ENCODE peak calls at places on chromosomes 2 and 18, in six cellular contexts. One of them, this sample, is unnamed.

GRCh38 chr2:82852787-82853186 is 1606.3 kb downstream of the SUCLG1 start:
- DNase-seq in hepatocyte: no peak
- DNase-seq in cardiac muscle cell: no peak
- DNase-seq in substantia nigra: no peak
- DNase-seq in pancreas: no peak
- DNase-seq in kidney: no peak
- DNase-seq in this sample: no peak

GRCh38 chr2:222566229-222566628 is 89.7 kb downstream of the FARSB start:
- DNase-seq in hepatocyte: no peak
- DNase-seq in cardiac muscle cell: peak
- DNase-seq in substantia nigra: no peak
- DNase-seq in pancreas: no peak
- DNase-seq in kidney: no peak
- DNase-seq in this sample: no peak

GRCh38 chr2:26609133-26609532 is 32.0 kb downstream of the CIB4 start:
- DNase-seq in hepatocyte: no peak
- DNase-seq in cardiac muscle cell: peak
- DNase-seq in substantia nigra: no peak
- DNase-seq in pancreas: no peak
- DNase-seq in kidney: no peak
- DNase-seq in this sample: no peak

GRCh38 chr2:160222546-160223281 is 22.6 kb upstream of the ITGB6 start:
- DNase-seq in hepatocyte: peak
- DNase-seq in cardiac muscle cell: no peak
- DNase-seq in substantia nigra: no peak
- DNase-seq in pancreas: no peak
- DNase-seq in kidney: no peak
- DNase-seq in this sample: no peak

GRCh38 chr2:96197541-96198255 is 10.9 kb downstream of the STARD7 start:
- DNase-seq in hepatocyte: no peak
- DNase-seq in cardiac muscle cell: no peak
- DNase-seq in substantia nigra: no peak
- DNase-seq in pancreas: no peak
- DNase-seq in kidney: no peak
- DNase-seq in this sample: no peak

GRCh38 chr2:156540706-156541105 is 104.5 kb downstream of the GPD2 start:
- DNase-seq in hepatocyte: no peak
- DNase-seq in cardiac muscle cell: no peak
- DNase-seq in substantia nigra: no peak
- DNase-seq in pancreas: no peak
- DNase-seq in kidney: no peak
- DNase-seq in this sample: no peak

GRCh38 chr2:186827426-186827825 is 21.5 kb downstream of the ZSWIM2 start:
- DNase-seq in hepatocyte: no peak
- DNase-seq in cardiac muscle cell: no peak
- DNase-seq in substantia nigra: no peak
- DNase-seq in pancreas: no peak
- DNase-seq in kidney: no peak
- DNase-seq in this sample: no peak

GRCh38 chr2:135756692-135757091 is 15.0 kb downstream of the UBXN4 start:
- DNase-seq in hepatocyte: no peak
- DNase-seq in cardiac muscle cell: no peak
- DNase-seq in substantia nigra: no peak
- DNase-seq in pancreas: no peak
- DNase-seq in kidney: no peak
- DNase-seq in this sample: no peak

GRCh38 chr2:63613391-63613901 is 24.7 kb downstream of the MDH1 start:
- DNase-seq in hepatocyte: no peak
- DNase-seq in cardiac muscle cell: no peak
- DNase-seq in substantia nigra: no peak
- DNase-seq in pancreas: no peak
- DNase-seq in kidney: no peak
- DNase-seq in this sample: no peak

GRCh38 chr2:128187032-128187654 is 96.1 kb downstream of the UGGT1 start:
- DNase-seq in hepatocyte: no peak
- DNase-seq in cardiac muscle cell: no peak
- DNase-seq in substantia nigra: no peak
- DNase-seq in pancreas: no peak
- DNase-seq in kidney: no peak
- DNase-seq in this sample: no peak

GRCh38 chr18:80239830-80240229 is 7.5 kb downstream of the PARD6G start:
- DNase-seq in hepatocyte: peak
- DNase-seq in cardiac muscle cell: no peak
- DNase-seq in substantia nigra: no peak
- DNase-seq in pancreas: no peak
- DNase-seq in kidney: no peak
- DNase-seq in this sample: no peak

GRCh38 chr2:73028841-73029240 is 42.7 kb downstream of the SFXN5 start:
- DNase-seq in hepatocyte: no peak
- DNase-seq in cardiac muscle cell: no peak
- DNase-seq in substantia nigra: no peak
- DNase-seq in pancreas: no peak
- DNase-seq in kidney: no peak
- DNase-seq in this sample: no peak

GRCh38 chr2:17199741-17200140 is 318.5 kb downstream of the RAD51AP2 start:
- DNase-seq in hepatocyte: no peak
- DNase-seq in cardiac muscle cell: no peak
- DNase-seq in substantia nigra: no peak
- DNase-seq in pancreas: no peak
- DNase-seq in kidney: no peak
- DNase-seq in this sample: no peak

GRCh38 chr18:48959921-48960920 is 9.5 kb upstream of the SMAD7 start:
- DNase-seq in hepatocyte: peak
- DNase-seq in cardiac muscle cell: no peak
- DNase-seq in substantia nigra: no peak
- DNase-seq in pancreas: no peak
- DNase-seq in kidney: no peak
- DNase-seq in this sample: no peak

GRCh38 chr18:48961547-48961946 is 10.8 kb upstream of the SMAD7 start:
- DNase-seq in hepatocyte: peak
- DNase-seq in cardiac muscle cell: no peak
- DNase-seq in substantia nigra: no peak
- DNase-seq in pancreas: no peak
- DNase-seq in kidney: no peak
- DNase-seq in this sample: no peak

GRCh38 chr18:48962857-48963554 is 12.2 kb upstream of the SMAD7 start:
- DNase-seq in hepatocyte: no peak
- DNase-seq in cardiac muscle cell: no peak
- DNase-seq in substantia nigra: no peak
- DNase-seq in pancreas: no peak
- DNase-seq in kidney: no peak
- DNase-seq in this sample: no peak

GRCh38 chr18:48963555-48964480 is 13.1 kb upstream of the SMAD7 start:
- DNase-seq in hepatocyte: no peak
- DNase-seq in cardiac muscle cell: no peak
- DNase-seq in substantia nigra: no peak
- DNase-seq in pancreas: no peak
- DNase-seq in kidney: no peak
- DNase-seq in this sample: no peak

DNA sequence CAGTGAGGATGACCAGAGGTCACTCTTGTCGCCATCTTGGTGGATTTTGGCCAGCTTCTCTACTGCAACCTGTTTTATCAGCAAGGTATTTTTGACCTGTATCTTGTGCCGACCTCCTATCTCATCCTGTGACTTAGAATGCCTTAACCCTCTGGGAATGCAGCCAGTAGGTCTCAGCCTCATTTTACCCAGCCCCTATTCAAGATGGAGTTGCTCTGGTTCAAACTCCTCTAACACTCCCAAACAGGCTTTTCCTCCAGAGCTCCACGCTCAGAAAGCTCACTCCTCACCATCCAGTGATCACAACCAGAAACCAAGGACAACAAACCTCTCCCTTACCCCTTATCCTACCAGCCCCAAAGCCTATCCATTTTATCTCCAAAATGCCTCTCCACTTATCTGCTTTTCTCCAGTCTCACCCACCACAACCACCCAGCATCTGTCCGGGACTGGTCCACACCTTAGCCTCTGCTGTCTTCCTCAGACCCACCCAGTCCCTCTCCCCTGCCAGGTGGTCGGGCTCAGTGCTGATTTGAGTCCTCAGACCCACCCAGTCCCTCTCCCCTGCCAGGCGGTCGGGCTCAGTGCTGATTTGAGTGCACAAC is 11.6 kb upstream of the SMAD7 start:
- DNase-seq in hepatocyte: no peak
- DNase-seq in cardiac muscle cell: no peak
- DNase-seq in substantia nigra: no peak
- DNase-seq in pancreas: no peak
- DNase-seq in kidney: no peak
- DNase-seq in this sample: no peak
- H3K27ac ChIP-seq in hepatocyte: no peak
- H3K27ac ChIP-seq in cardiac muscle cell: no peak
- H3K27ac ChIP-seq in substantia nigra: no peak
- H3K27ac ChIP-seq in pancreas: no peak
- H3K27ac ChIP-seq in kidney: no peak
- H3K27ac ChIP-seq in this sample: no peak

DNA sequence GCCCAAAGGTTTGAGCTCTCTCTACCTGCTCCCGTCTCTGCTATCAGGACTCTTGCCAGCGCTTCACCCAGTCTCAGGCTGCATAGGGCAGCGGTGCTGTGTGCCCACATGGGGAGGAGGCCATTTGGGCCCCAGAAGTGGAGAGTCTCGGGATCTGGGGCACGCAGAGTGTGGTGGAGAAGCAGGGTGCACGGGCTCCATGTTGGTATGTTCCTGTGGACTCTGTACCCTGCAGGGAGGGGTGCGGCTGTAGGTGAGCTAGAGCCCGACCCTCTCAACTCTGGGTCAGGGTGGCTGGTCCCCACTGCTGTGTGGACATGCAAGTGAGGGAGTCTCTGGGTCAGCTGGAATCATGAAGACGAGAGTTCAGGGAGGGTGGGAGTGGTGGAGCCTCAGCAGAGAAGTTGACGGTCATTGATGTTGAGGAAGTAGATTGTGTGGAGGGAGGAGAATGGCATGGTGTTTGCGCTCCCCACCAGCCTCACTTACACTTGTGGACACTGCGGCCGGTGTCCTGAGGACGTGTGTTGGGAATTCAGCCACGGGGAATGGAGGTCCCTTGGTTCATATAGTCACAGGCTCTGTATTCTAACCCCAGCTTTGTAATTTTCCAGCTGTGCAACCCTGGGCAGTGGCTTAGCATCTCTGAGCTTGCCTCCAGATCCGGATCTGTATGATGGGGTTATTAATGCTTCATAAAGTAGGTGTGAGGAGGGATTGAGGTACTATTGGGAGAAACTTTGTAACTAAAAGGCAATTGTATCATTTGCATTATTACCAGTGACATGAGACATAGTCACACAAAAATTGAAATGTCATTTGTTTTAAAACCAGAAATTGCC is 829 bp upstream of the PSD4 start:
- DNase-seq in hepatocyte: no peak
- DNase-seq in cardiac muscle cell: no peak
- DNase-seq in substantia nigra: no peak
- DNase-seq in pancreas: no peak
- DNase-seq in kidney: peak
- DNase-seq in this sample: no peak
- H3K27ac ChIP-seq in hepatocyte: no peak
- H3K27ac ChIP-seq in cardiac muscle cell: no peak
- H3K27ac ChIP-seq in substantia nigra: no peak
- H3K27ac ChIP-seq in pancreas: no peak
- H3K27ac ChIP-seq in kidney: no peak
- H3K27ac ChIP-seq in this sample: no peak

GRCh38 chr2:144519934-144520717 is at the start of gene ZEB2:
- DNase-seq in hepatocyte: peak
- DNase-seq in cardiac muscle cell: peak
- DNase-seq in substantia nigra: no peak
- DNase-seq in pancreas: peak
- DNase-seq in kidney: peak
- DNase-seq in this sample: peak

GRCh38 chr2:144517825-144518699 is 1.9 kb downstream of the ZEB2 start:
- DNase-seq in hepatocyte: no peak
- DNase-seq in cardiac muscle cell: no peak
- DNase-seq in substantia nigra: no peak
- DNase-seq in pancreas: no peak
- DNase-seq in kidney: no peak
- DNase-seq in this sample: no peak

GRCh38 chr2:144518744-144519596 is 949 bp downstream of the ZEB2 start:
- DNase-seq in hepatocyte: no peak
- DNase-seq in cardiac muscle cell: no peak
- DNase-seq in substantia nigra: no peak
- DNase-seq in pancreas: no peak
- DNase-seq in kidney: no peak
- DNase-seq in this sample: no peak

GRCh38 chr2:144520718-144521487 is 984 bp upstream of the ZEB2 start:
- DNase-seq in hepatocyte: no peak
- DNase-seq in cardiac muscle cell: no peak
- DNase-seq in substantia nigra: no peak
- DNase-seq in pancreas: no peak
- DNase-seq in kidney: no peak
- DNase-seq in this sample: no peak

GRCh38 chr2:144519597-144519933 is 354 bp downstream of the ZEB2 start:
- DNase-seq in hepatocyte: no peak
- DNase-seq in cardiac muscle cell: no peak
- DNase-seq in substantia nigra: no peak
- DNase-seq in pancreas: no peak
- DNase-seq in kidney: no peak
- DNase-seq in this sample: no peak
- H3K27ac ChIP-seq in hepatocyte: peak
- H3K27ac ChIP-seq in cardiac muscle cell: no peak
- H3K27ac ChIP-seq in substantia nigra: peak
- H3K27ac ChIP-seq in pancreas: peak
- H3K27ac ChIP-seq in kidney: peak
- H3K27ac ChIP-seq in this sample: peak

GRCh38 chr2:104402825-104403224 is 451.1 kb upstream of the POU3F3 start:
- DNase-seq in hepatocyte: no peak
- DNase-seq in cardiac muscle cell: no peak
- DNase-seq in substantia nigra: no peak
- DNase-seq in pancreas: no peak
- DNase-seq in kidney: no peak
- DNase-seq in this sample: no peak

GRCh38 chr2:104405628-104406027 is 448.3 kb upstream of the POU3F3 start:
- DNase-seq in hepatocyte: no peak
- DNase-seq in cardiac muscle cell: no peak
- DNase-seq in substantia nigra: no peak
- DNase-seq in pancreas: no peak
- DNase-seq in kidney: no peak
- DNase-seq in this sample: no peak

GRCh38 chr2:104408266-104408665 is 445.6 kb upstream of the POU3F3 start:
- DNase-seq in hepatocyte: no peak
- DNase-seq in cardiac muscle cell: peak
- DNase-seq in substantia nigra: no peak
- DNase-seq in pancreas: no peak
- DNase-seq in kidney: no peak
- DNase-seq in this sample: no peak

GRCh38 chr2:104406273-104406726 is 447.6 kb upstream of the POU3F3 start:
- DNase-seq in hepatocyte: peak
- DNase-seq in cardiac muscle cell: peak
- DNase-seq in substantia nigra: peak
- DNase-seq in pancreas: no peak
- DNase-seq in kidney: no peak
- DNase-seq in this sample: no peak

DNA sequence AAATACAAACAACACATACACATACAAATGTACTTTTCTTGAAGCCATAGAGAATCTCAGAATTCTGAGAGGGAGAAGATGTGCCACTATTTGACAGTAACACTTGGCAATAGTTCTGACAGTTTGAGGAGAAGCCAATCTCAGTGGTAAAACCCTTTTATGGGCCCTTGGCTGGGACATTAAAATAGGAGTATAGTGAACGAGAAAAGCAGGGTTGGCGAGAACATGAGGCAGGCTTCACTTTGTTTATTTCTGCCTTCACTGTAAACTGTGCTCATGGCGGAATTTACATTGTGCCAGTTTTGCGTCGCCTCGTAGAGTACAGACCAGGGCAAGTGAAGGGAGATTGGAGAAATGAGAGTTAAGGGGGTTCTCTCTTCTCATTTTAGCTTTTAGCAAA is 449.4 kb upstream of the POU3F3 start:
- DNase-seq in hepatocyte: no peak
- DNase-seq in cardiac muscle cell: no peak
- DNase-seq in substantia nigra: no peak
- DNase-seq in pancreas: no peak
- DNase-seq in kidney: no peak
- DNase-seq in this sample: no peak
- H3K27ac ChIP-seq in hepatocyte: no peak
- H3K27ac ChIP-seq in cardiac muscle cell: no peak
- H3K27ac ChIP-seq in substantia nigra: no peak
- H3K27ac ChIP-seq in pancreas: no peak
- H3K27ac ChIP-seq in kidney: no peak
- H3K27ac ChIP-seq in this sample: no peak

This sample was measured in caudate nucleus.